ENCODE peak calls at places on chromosomes 11 and 22, in seven cellular contexts. R, C, L, P, T, A and W are unnamed samples.

GRCh38 chr11:18490319-18490718 is 34.7 kb downstream of the LDHAL6A start:
- DNase-seq in R (no peak), C (no peak), L (peak; percentile 40), P (no peak), T (no peak), A (no peak), W (peak; percentile 91)

GRCh38 chr11:9755561-9755960 is 91.7 kb downstream of the SWAP70 start:
- DNase-seq in R (no peak), C (no peak), L (no peak), P (no peak), T (no peak), A (no peak), W (no peak)

GRCh38 chr11:115505165-115505564 is 950 bp upstream of the CADM1 start:
- DNase-seq in R (no peak), C (no peak), L (no peak), P (no peak), T (no peak), A (no peak), W (no peak)

GRCh38 chr11:65382804-65383368 is 440 bp upstream of the SLC25A45 start:
- DNase-seq in R (no peak), C (peak; percentile 90), L (peak; percentile 95), P (peak; percentile 93), T (no peak), A (no peak), W (peak; percentile 97)

GRCh38 chr22:22945195-22945594 is 57.6 kb downstream of the IGLL5 start:
- DNase-seq in R (no peak), C (peak; percentile 21), L (no peak), P (peak; percentile 35), T (no peak), A (no peak), W (no peak)

GRCh38 chr11:14587203-14587602 is 56.4 kb upstream of the PDE3B start:
- DNase-seq in R (no peak), C (no peak), L (no peak), P (no peak), T (no peak), A (no peak), W (no peak)

GRCh38 chr22:42928969-42929837 is 72.1 kb upstream of the ARFGAP3 start:
- DNase-seq in R (no peak), C (no peak), L (no peak), P (peak; percentile 72), T (no peak), A (no peak), W (no peak)

GRCh38 chr22:36052505-36052941 is 23.9 kb upstream of the RBFOX2 start:
- DNase-seq in R (peak; percentile 75), C (peak; percentile 33), L (peak; percentile 81), P (no peak), T (no peak), A (no peak), W (peak; percentile 84)

GRCh38 chr11:34346551-34346950 is 11.3 kb downstream of the ABTB2 start:
- DNase-seq in R (no peak), C (no peak), L (no peak), P (no peak), T (no peak), A (peak; percentile 34), W (peak; percentile 88)

GRCh38 chr11:10930961-10931760 is 73.3 kb upstream of the ZBED5 start:
- DNase-seq in R (peak; percentile 82), C (peak; percentile 53), L (peak; percentile 74), P (peak; percentile 87), T (no peak), A (peak; percentile 80), W (peak; percentile 39)

GRCh38 chr11:34512810-34513673 is 552 bp downstream of the ELF5 start:
- DNase-seq in R (peak; percentile 67), C (peak; percentile 73), L (peak; percentile 70), P (peak; percentile 84), T (peak; percentile 52), A (no peak), W (peak; percentile 58)

GRCh38 chr11:116171271-116172140 is 601.3 kb downstream of the BUD13 start:
- DNase-seq in R (no peak), C (no peak), L (no peak), P (no peak), T (no peak), A (no peak), W (no peak)

GRCh38 chr11:58905716-58906547 is 33.4 kb upstream of the GLYATL1 start:
- DNase-seq in R (no peak), C (peak; percentile 50), L (peak; percentile 77), P (no peak), T (no peak), A (peak; percentile 81), W (no peak)

GRCh38 chr11:27977031-27977430 is 130.9 kb downstream of the KIF18A start:
- DNase-seq in R (no peak), C (no peak), L (peak; percentile 75), P (no peak), T (no peak), A (no peak), W (no peak)

GRCh38 chr11:7046474-7046873 is 26.2 kb downstream of the NLRP14 start:
- DNase-seq in R (no peak), C (no peak), L (no peak), P (no peak), T (no peak), A (no peak), W (no peak)

GRCh38 chr11:134760307-134760706 is 348.3 kb upstream of the B3GAT1 start:
- DNase-seq in R (no peak), C (no peak), L (no peak), P (no peak), T (no peak), A (no peak), W (no peak)

GRCh38 chr11:23875407-23875950 is 621.4 kb upstream of the LUZP2 start:
- DNase-seq in R (no peak), C (no peak), L (no peak), P (no peak), T (no peak), A (no peak), W (no peak)

GRCh38 chr11:95121687-95122086 is 32.0 kb downstream of the ENDOD1 start:
- DNase-seq in R (no peak), C (no peak), L (no peak), P (no peak), T (no peak), A (no peak), W (no peak)

DNA sequence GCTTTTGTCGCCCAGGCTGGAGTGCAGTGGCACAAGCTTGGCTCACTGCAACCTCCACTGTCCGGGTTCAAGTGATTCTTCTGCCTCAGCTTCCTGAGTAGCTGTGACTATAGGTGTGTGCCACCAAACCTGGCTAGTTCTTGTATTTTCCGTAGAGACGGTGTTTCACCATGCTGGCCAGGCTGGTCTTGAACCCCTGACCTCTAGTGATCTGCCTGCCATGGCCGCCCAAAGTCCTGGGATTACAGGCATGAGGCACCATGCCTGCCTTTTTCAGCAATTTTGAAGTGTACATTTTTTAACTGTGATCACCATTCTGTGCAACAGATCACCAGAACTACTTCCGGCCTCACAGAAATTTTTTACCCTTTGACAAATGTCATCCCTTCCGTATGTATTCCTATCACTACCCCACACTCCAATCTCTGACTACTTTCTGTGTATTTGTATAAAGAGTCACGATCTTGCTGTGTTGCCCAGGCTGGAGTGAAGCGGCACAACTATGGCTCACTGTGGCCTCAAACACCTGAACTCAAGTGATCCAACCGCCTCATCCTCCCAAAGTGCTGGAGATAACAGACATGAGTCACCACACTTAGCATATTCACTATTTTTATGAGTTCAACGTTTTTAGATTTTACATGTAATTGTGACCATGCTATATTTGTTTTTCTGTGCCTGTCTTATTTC is 44.0 kb downstream of the XKR3 start:
- DNase-seq in R (no peak), C (no peak), L (no peak), P (no peak), T (no peak), A (no peak), W (no peak)
- H3K9me3 ChIP-seq in R (no peaks in the 10 kb centered on the region), C (no peaks in the 10 kb centered on the region), L (no peaks in the 10 kb centered on the region), P (no peaks in the 10 kb centered on the region), T (no peaks in the 10 kb centered on the region), A (no peaks in the 10 kb centered on the region), W (no peaks in the 10 kb centered on the region)

GRCh38 chr22:10961043-10961860 is 4566.7 kb upstream of the OR11H1 start:
- DNase-seq in R (no peak), C (no peak), L (no peak), P (no peak), T (no peak), A (no peak), W (no peak)
- H3K9me3 ChIP-seq in R (peaks cover 2% of the 10 kb centered on the region), C (peaks cover 52% of the 10 kb centered on the region), L (peaks cover 2% of the 10 kb centered on the region), P (peaks cover 12% of the 10 kb centered on the region), T (peaks cover 8% of the 10 kb centered on the region), A (peaks cover 43% of the 10 kb centered on the region), W (no peaks in the 10 kb centered on the region)

DNA sequence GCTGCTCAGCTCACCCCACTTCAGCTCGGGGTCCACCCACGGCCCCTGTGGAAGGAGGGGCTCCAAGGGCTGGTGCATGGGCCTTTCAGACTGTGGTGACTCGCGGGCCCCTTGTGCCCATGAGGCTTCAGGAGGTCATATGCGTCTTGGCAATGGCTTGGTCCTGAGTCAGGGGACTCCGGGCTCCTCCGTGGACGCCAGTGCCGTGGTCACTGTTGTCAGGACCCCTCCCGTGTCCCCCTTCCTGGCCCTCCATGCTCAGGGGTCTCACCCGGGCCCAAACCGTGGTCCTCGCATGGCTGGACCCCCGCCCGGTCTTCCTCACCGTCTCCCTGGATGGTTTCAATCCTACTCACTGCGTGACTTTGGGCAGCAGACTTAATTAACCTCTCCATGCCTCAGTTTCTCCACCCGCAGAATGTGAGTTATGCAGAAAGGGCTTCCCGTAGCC is 436.4 kb downstream of the TBC1D22A start:
- DNase-seq in R (no peak), C (peak; percentile 21), L (no peak), P (peak; percentile 62), T (no peak), A (no peak), W (no peak)
- H3K9me3 ChIP-seq in R (no peaks in the 10 kb centered on the region), C (no peaks in the 10 kb centered on the region), L (no peaks in the 10 kb centered on the region), P (no peaks in the 10 kb centered on the region), T (peaks cover 14% of the 10 kb centered on the region), A (no peaks in the 10 kb centered on the region), W (no peaks in the 10 kb centered on the region)

DNA sequence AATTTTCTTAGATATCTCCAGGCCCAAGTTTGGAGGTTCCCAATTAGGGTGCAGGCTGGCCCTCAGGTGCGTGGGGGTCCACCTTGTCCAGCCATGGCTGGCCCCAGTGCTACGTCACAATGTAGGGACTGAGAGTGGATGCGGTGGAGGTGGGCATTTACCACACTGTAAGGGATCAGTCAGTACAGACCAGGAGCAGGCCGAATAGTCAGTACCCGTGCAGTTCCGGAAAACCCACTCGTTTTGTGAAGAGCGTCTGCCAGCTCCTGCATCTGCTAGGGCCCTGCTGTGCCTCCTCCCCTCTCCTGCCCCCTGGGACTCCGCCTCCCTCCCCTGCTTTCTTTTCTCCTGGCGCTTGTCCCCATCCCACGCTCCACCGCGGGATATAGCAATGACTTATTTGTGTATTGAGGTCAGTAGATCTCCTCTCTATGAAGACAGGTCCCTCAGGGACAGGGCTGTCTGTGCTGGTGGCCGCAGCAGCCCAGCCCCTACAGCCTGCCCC is 50.4 kb upstream of the SEPTIN5 start:
- DNase-seq in R (no peak), C (no peak), L (no peak), P (no peak), T (no peak), A (peak; percentile 74), W (no peak)
- H3K9me3 ChIP-seq in R (no peaks in the 10 kb centered on the region), C (no peaks in the 10 kb centered on the region), L (no peaks in the 10 kb centered on the region), P (no peaks in the 10 kb centered on the region), T (no peaks in the 10 kb centered on the region), A (no peaks in the 10 kb centered on the region), W (no peaks in the 10 kb centered on the region)